ENCODE peak calls at places on chromosomes 7 and 10, in six cellular contexts. J is lower lobe of right lung, P is posterior cingulate gyrus, G is AML-193, Y is neuronal stem cell, N is NCI-H2107. E is an unnamed sample.

GRCh38 chr10:79378647-79379511 is 31.6 kb downstream of the PPIF start:
- DNase-seq in G (no peak), P (no peak), J (peak; percentile 34), Y (no peak), N (no peak), E (no peak)

GRCh38 chr7:157140118-157140905 is 1.6 kb downstream of the UBE3C start:
- DNase-seq in J (no peak), N (no peak), P (no peak), Y (no peak), G (peak; percentile 49), E (no peak)

GRCh38 chr7:90654718-90655427 is 58.8 kb downstream of the CDK14 start:
- DNase-seq in G (no peak), J (no peak), N (no peak), P (no peak), Y (no peak), E (no peak)

GRCh38 chr10:86283466-86284287 is 82.9 kb downstream of the GRID1 start:
- DNase-seq in Y (no peak), P (no peak), G (no peak), J (no peak), N (no peak), E (no peak)

GRCh38 chr10:101694056-101694673 is 805 bp downstream of the FBXW4 start:
- DNase-seq in J (peak; percentile 78), P (peak; percentile 62), Y (peak; percentile 61), N (peak; percentile 29), G (no peak), E (peak; percentile 76)

GRCh38 chr10:119511828-119512515 is 30.5 kb downstream of the RGS10 start:
- DNase-seq in Y (no peak), G (no peak), N (no peak), J (no peak), P (no peak), E (no peak)

GRCh38 chr7:105934577-105935185 is 28.4 kb upstream of the CDHR3 start:
- DNase-seq in N (no peak), G (peak; percentile 32), Y (peak; percentile 15), J (no peak), P (no peak), E (no peak)

GRCh38 chr7:117704098-117704497 is 169.1 kb downstream of the CTTNBP2 start:
- DNase-seq in G (no peak), Y (no peak), J (no peak), P (no peak), N (no peak), E (no peak)

GRCh38 chr10:72109619-72110215 is 21.4 kb upstream of the SPOCK2 start:
- DNase-seq in Y (no peak), G (no peak), N (no peak), P (no peak), J (no peak), E (no peak)

GRCh38 chr10:119496282-119496681 is 46.2 kb downstream of the RGS10 start:
- DNase-seq in P (no peak), J (no peak), Y (no peak), G (no peak), N (no peak), E (no peak)

GRCh38 chr7:131094685-131095084 is 233.0 kb upstream of the MKLN1 start:
- DNase-seq in G (no peak), P (no peak), Y (no peak), N (no peak), J (no peak), E (no peak)

GRCh38 chr7:157854066-157854891 is 517.5 kb downstream of the DNAJB6 start:
- DNase-seq in G (no peak), P (no peak), N (no peak), Y (no peak), J (peak; percentile 92), E (no peak)

GRCh38 chr7:88243345-88243909 is 23.6 kb upstream of the SRI start:
- DNase-seq in N (no peak), J (no peak), G (peak; percentile 68), P (no peak), Y (peak; percentile 5), E (no peak)

GRCh38 chr7:10930551-10930950 is 43.1 kb upstream of the PHF14 start:
- DNase-seq in N (no peak), G (no peak), J (no peak), P (no peak), Y (no peak), E (no peak)

GRCh38 chr7:70325509-70326101 is 727.3 kb downstream of the AUTS2 start:
- DNase-seq in P (peak; percentile 25), G (no peak), J (no peak), N (no peak), Y (no peak), E (no peak)

GRCh38 chr7:108261560-108262255 is 131.5 kb upstream of the LAMB4 start:
- DNase-seq in N (peak; percentile 76), P (no peak), Y (no peak), J (no peak), G (no peak), E (no peak)

GRCh38 chr10:61399386-61399785 is 53.8 kb downstream of the TMEM26 start:
- DNase-seq in J (no peak), P (no peak), N (no peak), Y (no peak), G (no peak), E (no peak)

GRCh38 chr10:24723788-24724380 is at the start of gene ARHGAP21:
- DNase-seq in J (peak; percentile 75), N (peak; percentile 30), Y (peak; percentile 55), P (peak; percentile 68), G (peak; percentile 11), E (peak; percentile 51)

GRCh38 chr7:143408686-143409551 is at the start of gene EPHA1:
- DNase-seq in Y (no peak), G (no peak), N (no peak), J (peak; percentile 77), P (no peak), E (no peak)

GRCh38 chr10:16195178-16195769 is 241.5 kb upstream of the PTER start:
- DNase-seq in J (no peak), P (no peak), N (no peak), G (no peak), Y (no peak), E (no peak)

GRCh38 chr7:151506901-151507382 is 12.8 kb downstream of the RHEB start:
- DNase-seq in P (no peak), Y (no peak), J (no peak), G (no peak), N (no peak), E (no peak)

GRCh38 chr10:16732376-16732775 is 84.8 kb downstream of the RSU1 start:
- DNase-seq in N (no peak), Y (no peak), G (no peak), P (no peak), J (no peak), E (no peak)

GRCh38 chr7:130273081-130273699 is 6.5 kb downstream of the CPA2 start:
- DNase-seq in P (no peak), Y (peak; percentile 95), N (peak; percentile 87), J (no peak), G (no peak), E (no peak)

GRCh38 chr10:31774291-31774900 is 154.2 kb downstream of the ARHGAP12 start:
- DNase-seq in P (no peak), G (no peak), J (no peak), Y (peak; percentile 56), N (peak; percentile 10), E (no peak)

GRCh38 chr7:156474241-156474743 is 166.3 kb upstream of the RNF32 start:
- DNase-seq in G (no peak), N (no peak), J (no peak), Y (no peak), P (no peak), E (no peak)

GRCh38 chr10:22834471-22834870 is 93.4 kb upstream of the ARMC3 start:
- DNase-seq in G (no peak), J (no peak), P (no peak), Y (no peak), N (no peak), E (no peak)

GRCh38 chr7:80060218-80060806 is 74.3 kb upstream of the GNAI1 start:
- DNase-seq in J (no peak), N (peak; percentile 8), P (no peak), G (peak; percentile 32), Y (peak; percentile 6), E (no peak)

GRCh38 chr10:100750291-100751210 is 5.2 kb downstream of the PAX2 start:
- DNase-seq in N (no peak), G (no peak), J (no peak), Y (no peak), P (no peak), E (no peak)